ENCODE peak calls at places on chromosomes 5 and 9, in eight cellular contexts. One of them, this sample, is unnamed.

GRCh38 chr9:27701664-27702063 is 128.4 kb upstream of the C9orf72 start:
- DNase-seq in stomach: no peak
- DNase-seq in cardiac fibroblast: peak
- DNase-seq in GM06990: no peak
- DNase-seq in HCT116: no peak
- DNase-seq in tibial nerve: no peak
- DNase-seq in neural crest cell: no peak
- DNase-seq in right lobe of liver: no peak
- DNase-seq in this sample: no peak

GRCh38 chr9:134315716-134316443 is 10.4 kb upstream of the RXRA start:
- DNase-seq in stomach: no peak
- DNase-seq in cardiac fibroblast: no peak
- DNase-seq in GM06990: no peak
- DNase-seq in HCT116: no peak
- DNase-seq in tibial nerve: no peak
- DNase-seq in neural crest cell: no peak
- DNase-seq in right lobe of liver: peak
- DNase-seq in this sample: no peak

GRCh38 chr5:142403583-142403982 is 78.8 kb upstream of the SPRY4 start:
- DNase-seq in stomach: no peak
- DNase-seq in cardiac fibroblast: no peak
- DNase-seq in GM06990: no peak
- DNase-seq in HCT116: peak
- DNase-seq in tibial nerve: no peak
- DNase-seq in neural crest cell: no peak
- DNase-seq in right lobe of liver: no peak
- DNase-seq in this sample: no peak

GRCh38 chr5:32578362-32578761 is 7.0 kb upstream of the SUB1 start:
- DNase-seq in stomach: no peak
- DNase-seq in cardiac fibroblast: no peak
- DNase-seq in GM06990: no peak
- DNase-seq in HCT116: no peak
- DNase-seq in tibial nerve: no peak
- DNase-seq in neural crest cell: no peak
- DNase-seq in right lobe of liver: no peak
- DNase-seq in this sample: no peak

GRCh38 chr9:111454751-111455150 is 29.4 kb downstream of the ECPAS start:
- DNase-seq in stomach: no peak
- DNase-seq in cardiac fibroblast: no peak
- DNase-seq in GM06990: no peak
- DNase-seq in HCT116: no peak
- DNase-seq in tibial nerve: no peak
- DNase-seq in neural crest cell: no peak
- DNase-seq in right lobe of liver: no peak
- DNase-seq in this sample: no peak

GRCh38 chr5:132011561-132012384 is at the start of gene ACSL6:
- DNase-seq in stomach: peak
- DNase-seq in cardiac fibroblast: no peak
- DNase-seq in GM06990: no peak
- DNase-seq in HCT116: no peak
- DNase-seq in tibial nerve: no peak
- DNase-seq in neural crest cell: peak
- DNase-seq in right lobe of liver: peak
- DNase-seq in this sample: no peak

GRCh38 chr9:128891354-128892222 is 9.7 kb downstream of the LRRC8A start:
- DNase-seq in stomach: no peak
- DNase-seq in cardiac fibroblast: no peak
- DNase-seq in GM06990: no peak
- DNase-seq in HCT116: no peak
- DNase-seq in tibial nerve: no peak
- DNase-seq in neural crest cell: no peak
- DNase-seq in right lobe of liver: no peak
- DNase-seq in this sample: no peak

GRCh38 chr9:86176468-86176867 is 77.1 kb upstream of the GOLM1 start:
- DNase-seq in stomach: no peak
- DNase-seq in cardiac fibroblast: peak
- DNase-seq in GM06990: no peak
- DNase-seq in HCT116: no peak
- DNase-seq in tibial nerve: no peak
- DNase-seq in neural crest cell: no peak
- DNase-seq in right lobe of liver: no peak
- DNase-seq in this sample: no peak

GRCh38 chr5:170383227-170383626 is 5.9 kb downstream of the KCNMB1 start:
- DNase-seq in stomach: no peak
- DNase-seq in cardiac fibroblast: no peak
- DNase-seq in GM06990: no peak
- DNase-seq in HCT116: no peak
- DNase-seq in tibial nerve: no peak
- DNase-seq in neural crest cell: no peak
- DNase-seq in right lobe of liver: no peak
- DNase-seq in this sample: no peak

GRCh38 chr9:78314953-78315870 is 18.3 kb downstream of the PSAT1 start:
- DNase-seq in stomach: no peak
- DNase-seq in cardiac fibroblast: peak
- DNase-seq in GM06990: no peak
- DNase-seq in HCT116: no peak
- DNase-seq in tibial nerve: no peak
- DNase-seq in neural crest cell: no peak
- DNase-seq in right lobe of liver: no peak
- DNase-seq in this sample: no peak

GRCh38 chr5:141816598-141817399 is 61.4 kb downstream of the PCDH1 start:
- DNase-seq in stomach: no peak
- DNase-seq in cardiac fibroblast: peak
- DNase-seq in GM06990: no peak
- DNase-seq in HCT116: no peak
- DNase-seq in tibial nerve: no peak
- DNase-seq in neural crest cell: no peak
- DNase-seq in right lobe of liver: no peak
- DNase-seq in this sample: no peak

GRCh38 chr5:10839118-10839517 is 78.1 kb upstream of the DAP start:
- DNase-seq in stomach: no peak
- DNase-seq in cardiac fibroblast: no peak
- DNase-seq in GM06990: no peak
- DNase-seq in HCT116: no peak
- DNase-seq in tibial nerve: no peak
- DNase-seq in neural crest cell: no peak
- DNase-seq in right lobe of liver: no peak
- DNase-seq in this sample: no peak

GRCh38 chr5:16465544-16466432 is at the start of gene ZNF622:
- DNase-seq in stomach: peak
- DNase-seq in cardiac fibroblast: peak
- DNase-seq in GM06990: peak
- DNase-seq in HCT116: peak
- DNase-seq in tibial nerve: peak
- DNase-seq in neural crest cell: peak
- DNase-seq in right lobe of liver: peak
- DNase-seq in this sample: peak

GRCh38 chr5:13987843-13988464 is 43.5 kb upstream of the DNAH5 start:
- DNase-seq in stomach: peak
- DNase-seq in cardiac fibroblast: peak
- DNase-seq in GM06990: peak
- DNase-seq in HCT116: peak
- DNase-seq in tibial nerve: peak
- DNase-seq in neural crest cell: peak
- DNase-seq in right lobe of liver: peak
- DNase-seq in this sample: peak

GRCh38 chr9:138050472-138051330 is 173.1 kb downstream of the CACNA1B start:
- DNase-seq in stomach: peak
- DNase-seq in cardiac fibroblast: no peak
- DNase-seq in GM06990: no peak
- DNase-seq in HCT116: no peak
- DNase-seq in tibial nerve: no peak
- DNase-seq in neural crest cell: no peak
- DNase-seq in right lobe of liver: no peak
- DNase-seq in this sample: no peak

GRCh38 chr9:86282077-86282978 is at the start of gene ISCA1:
- DNase-seq in stomach: peak
- DNase-seq in cardiac fibroblast: peak
- DNase-seq in GM06990: peak
- DNase-seq in HCT116: peak
- DNase-seq in tibial nerve: peak
- DNase-seq in neural crest cell: peak
- DNase-seq in right lobe of liver: peak
- DNase-seq in this sample: peak

GRCh38 chr5:15524712-15525111 is 24.7 kb downstream of the FBXL7 start:
- DNase-seq in stomach: no peak
- DNase-seq in cardiac fibroblast: no peak
- DNase-seq in GM06990: no peak
- DNase-seq in HCT116: no peak
- DNase-seq in tibial nerve: no peak
- DNase-seq in neural crest cell: no peak
- DNase-seq in right lobe of liver: no peak
- DNase-seq in this sample: no peak

DNA sequence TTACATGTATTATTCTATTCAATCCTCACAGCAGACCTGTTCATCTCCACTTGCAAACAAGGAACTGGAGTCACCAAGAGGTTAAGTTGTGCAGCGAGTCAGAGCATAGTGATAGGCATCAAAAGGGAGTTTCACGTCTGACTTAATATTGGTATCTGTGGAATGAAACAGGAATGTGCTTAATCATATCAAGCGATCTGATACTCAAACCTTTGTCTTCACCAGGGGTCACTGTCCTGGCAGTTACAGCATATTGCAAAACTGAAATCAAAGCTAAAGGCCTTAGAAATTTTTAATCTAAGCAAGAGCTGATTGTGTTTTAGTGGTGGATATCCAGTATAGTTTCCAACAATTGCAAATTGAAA is 271.6 kb downstream of the PLK2 start:
- DNase-seq in stomach: no peak
- DNase-seq in cardiac fibroblast: peak
- DNase-seq in GM06990: no peak
- DNase-seq in HCT116: peak
- DNase-seq in tibial nerve: no peak
- DNase-seq in neural crest cell: no peak
- DNase-seq in right lobe of liver: no peak
- DNase-seq in this sample: peak
- TF ChIP-seq CTCF in stomach: no peak
- TF ChIP-seq CTCF in cardiac fibroblast: no peak
- TF ChIP-seq CTCF in GM06990: no peak
- TF ChIP-seq CTCF in HCT116: peak
- TF ChIP-seq CTCF in tibial nerve: no peak
- TF ChIP-seq CTCF in neural crest cell: no peak
- TF ChIP-seq CTCF in right lobe of liver: peak
- TF ChIP-seq CTCF in this sample: peak

GRCh38 chr9:125949247-125949646 is 202.1 kb downstream of the PBX3 start:
- DNase-seq in stomach: no peak
- DNase-seq in cardiac fibroblast: peak
- DNase-seq in GM06990: no peak
- DNase-seq in HCT116: no peak
- DNase-seq in tibial nerve: no peak
- DNase-seq in neural crest cell: no peak
- DNase-seq in right lobe of liver: no peak
- DNase-seq in this sample: no peak
- TF ChIP-seq CTCF in stomach: no peak
- TF ChIP-seq CTCF in cardiac fibroblast: no peak
- TF ChIP-seq CTCF in GM06990: no peak
- TF ChIP-seq CTCF in HCT116: no peak
- TF ChIP-seq CTCF in tibial nerve: no peak
- TF ChIP-seq CTCF in neural crest cell: no peak
- TF ChIP-seq CTCF in right lobe of liver: no peak
- TF ChIP-seq CTCF in this sample: no peak

DNA sequence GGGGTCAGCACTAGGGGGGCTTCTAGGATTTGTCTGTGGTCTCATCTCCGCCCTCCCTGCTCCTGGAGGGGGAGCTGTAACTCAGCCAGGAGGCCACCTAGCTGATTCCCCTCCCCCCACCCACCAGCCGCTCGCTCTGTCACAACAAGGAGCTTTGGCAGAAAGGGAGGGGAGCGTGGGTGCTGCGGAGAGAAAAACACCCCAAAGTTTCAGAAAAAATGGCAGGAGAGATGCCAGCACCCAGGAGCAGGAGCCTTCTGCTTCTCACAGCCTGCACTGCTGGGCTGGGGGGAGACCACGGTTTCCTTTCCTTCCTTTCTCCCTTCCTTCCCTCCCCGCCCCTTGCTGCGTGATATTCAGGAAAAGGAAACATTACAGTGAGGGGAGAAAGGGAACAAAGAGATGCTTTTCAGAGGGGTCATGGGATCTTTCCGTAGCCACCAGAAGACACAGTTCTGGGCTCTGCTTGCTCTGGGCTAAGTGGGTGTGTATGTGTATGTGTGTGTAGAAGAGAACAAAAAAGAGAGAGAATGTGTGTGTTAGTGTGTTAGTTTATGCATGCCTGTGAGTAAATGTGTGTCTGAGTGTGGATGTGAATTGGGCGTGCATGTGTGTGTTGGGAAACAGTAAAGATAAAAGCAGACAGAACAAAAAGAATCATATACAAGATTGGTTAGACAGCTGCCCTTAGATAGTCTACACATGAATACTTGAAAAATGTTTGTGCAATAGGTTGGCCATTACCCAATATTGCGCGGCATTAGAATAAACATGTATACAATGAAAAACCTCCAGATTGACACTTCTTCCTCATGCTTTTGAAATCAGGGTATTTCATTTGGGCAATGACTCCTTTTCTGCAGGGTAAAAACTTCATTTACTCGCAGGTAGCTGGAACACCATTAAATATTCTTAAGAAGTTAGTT is 36.4 kb upstream of the HSPA9 start:
- DNase-seq in stomach: no peak
- DNase-seq in cardiac fibroblast: peak
- DNase-seq in GM06990: no peak
- DNase-seq in HCT116: no peak
- DNase-seq in tibial nerve: no peak
- DNase-seq in neural crest cell: peak
- DNase-seq in right lobe of liver: no peak
- DNase-seq in this sample: no peak
- TF ChIP-seq CTCF in stomach: no peak
- TF ChIP-seq CTCF in cardiac fibroblast: no peak
- TF ChIP-seq CTCF in GM06990: peak
- TF ChIP-seq CTCF in HCT116: no peak
- TF ChIP-seq CTCF in tibial nerve: no peak
- TF ChIP-seq CTCF in neural crest cell: no peak
- TF ChIP-seq CTCF in right lobe of liver: no peak
- TF ChIP-seq CTCF in this sample: no peak

DNA sequence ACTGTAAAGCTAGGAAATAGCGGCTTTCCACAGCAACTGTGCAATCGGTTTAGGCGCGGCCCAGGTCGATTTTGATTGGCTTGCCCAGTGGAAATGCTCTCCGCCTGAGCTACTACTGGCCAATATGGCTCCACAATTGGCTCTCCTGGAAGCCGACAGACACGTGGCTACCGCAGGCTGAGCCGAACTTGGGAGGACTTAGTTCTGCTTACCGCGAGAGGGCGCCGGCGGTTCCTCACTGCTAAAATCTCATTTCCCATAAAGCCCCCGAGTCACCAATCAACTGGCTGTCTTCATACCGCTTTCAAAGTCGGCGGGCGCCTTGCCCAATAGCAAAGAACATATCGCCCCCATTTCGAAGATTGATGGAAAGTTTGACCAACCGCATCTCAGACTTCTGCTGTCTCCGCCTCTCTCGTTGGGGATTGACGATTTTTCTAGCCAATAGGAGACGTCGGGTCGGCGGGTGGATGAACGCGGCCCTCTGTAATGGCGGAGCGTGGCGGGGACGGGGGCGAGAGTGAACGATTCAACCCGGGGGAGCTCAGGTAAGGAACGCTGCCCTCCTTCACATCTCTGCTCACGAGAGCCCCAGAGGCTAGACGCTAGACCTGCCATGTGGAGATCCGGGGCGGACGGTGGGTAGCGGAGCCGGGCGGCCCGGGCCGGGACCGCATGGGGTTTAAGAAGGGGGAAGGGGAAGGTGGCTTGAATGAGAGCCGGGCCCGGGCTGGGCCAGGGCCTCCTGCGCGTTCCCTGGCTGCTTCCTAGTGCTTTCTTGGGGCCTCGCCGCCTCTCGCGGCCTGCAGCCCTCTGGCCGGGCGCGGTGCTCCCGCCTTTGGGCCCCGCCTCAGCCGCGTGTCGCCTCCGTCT is at the start of gene TCERG1:
- DNase-seq in stomach: peak
- DNase-seq in cardiac fibroblast: peak
- DNase-seq in GM06990: peak
- DNase-seq in HCT116: peak
- DNase-seq in tibial nerve: peak
- DNase-seq in neural crest cell: peak
- DNase-seq in right lobe of liver: peak
- DNase-seq in this sample: peak
- TF ChIP-seq CTCF in stomach: no peak
- TF ChIP-seq CTCF in cardiac fibroblast: peak
- TF ChIP-seq CTCF in GM06990: peak
- TF ChIP-seq CTCF in HCT116: peak
- TF ChIP-seq CTCF in tibial nerve: peak
- TF ChIP-seq CTCF in neural crest cell: peak
- TF ChIP-seq CTCF in right lobe of liver: peak
- TF ChIP-seq CTCF in this sample: peak